ENCODE peak calls at places on chromosome 3, in seven cellular contexts. B, R, X, M, O, G and P are unnamed samples.

GRCh38 chr3:106806964-106807363 is 570.3 kb upstream of the CCDC54 start:
- DNase-seq in X (no peak), G (no peak), R (no peak), B (no peak), O (no peak), M (no peak), P (no peak)

GRCh38 chr3:145244327-145244726 is 916.7 kb downstream of the PLOD2 start:
- DNase-seq in M (no peak), G (no peak), O (no peak), R (no peak), B (no peak), X (no peak), P (no peak)

GRCh38 chr3:47473391-47473790 is 2.4 kb downstream of the SCAP start:
- DNase-seq in R (peak), O (no peak), X (no peak), M (no peak), G (no peak), B (no peak), P (no peak)

GRCh38 chr3:72820405-72820804 is 27.8 kb downstream of the SHQ1 start:
- DNase-seq in G (peak), M (no peak), O (peak), B (no peak), R (peak), X (peak), P (peak)

GRCh38 chr3:30084971-30085403 is 521.4 kb upstream of the TGFBR2 start:
- DNase-seq in B (no peak), X (no peak), R (no peak), G (no peak), O (peak), M (no peak), P (no peak)

GRCh38 chr3:42651248-42652091 is 2.0 kb upstream of the ZBTB47 start:
- DNase-seq in G (no peak), O (no peak), B (no peak), M (no peak), R (peak), X (no peak), P (no peak)

GRCh38 chr3:126960604-126960995 is 22.3 kb upstream of the PLXNA1 start:
- DNase-seq in O (no peak), M (peak), B (no peak), G (no peak), R (peak), X (peak), P (no peak)

GRCh38 chr3:52527039-52527731 is 6.5 kb downstream of the NT5DC2 start:
- DNase-seq in G (no peak), B (no peak), M (peak), R (peak), X (no peak), O (no peak), P (no peak)

GRCh38 chr3:134483195-134483890 is 2.4 kb downstream of the ANAPC13 start:
- DNase-seq in X (no peak), G (no peak), O (peak), M (no peak), R (no peak), B (no peak), P (no peak)

GRCh38 chr3:74445541-74445940 is 168.9 kb downstream of the CNTN3 start:
- DNase-seq in G (no peak), X (no peak), B (no peak), O (no peak), R (no peak), M (no peak), P (no peak)

GRCh38 chr3:129834580-129834979 is 58.9 kb downstream of the TMCC1 start:
- DNase-seq in G (no peak), O (no peak), R (no peak), X (no peak), M (no peak), B (no peak), P (no peak)

GRCh38 chr3:195553268-195553667 is 10.1 kb upstream of the PPP1R2 start:
- DNase-seq in X (no peak), R (no peak), O (no peak), G (no peak), B (no peak), M (no peak), P (no peak)

GRCh38 chr3:45453887-45454286 is 65.5 kb downstream of the LARS2 start:
- DNase-seq in M (no peak), G (no peak), O (no peak), X (no peak), R (no peak), B (no peak), P (no peak)

GRCh38 chr3:112407214-112407887 is 74.4 kb downstream of the CD200 start:
- DNase-seq in G (no peak), X (no peak), R (no peak), B (no peak), M (no peak), O (no peak), P (no peak)

GRCh38 chr3:192825657-192826200 is 91.9 kb downstream of the MB21D2 start:
- DNase-seq in G (no peak), X (no peak), R (no peak), M (no peak), B (peak), O (peak), P (no peak)

GRCh38 chr3:153210660-153211059 is 48.6 kb downstream of the RAP2B start:
- DNase-seq in B (no peak), X (no peak), O (no peak), G (no peak), M (no peak), R (no peak), P (no peak)

GRCh38 chr3:53236112-53236841 is 19.5 kb downstream of the TKT start:
- DNase-seq in G (peak), M (peak), B (peak), O (peak), R (peak), X (peak), P (peak)

GRCh38 chr3:127059032-127059560 is 76.2 kb downstream of the PLXNA1 start:
- DNase-seq in X (no peak), R (no peak), B (no peak), G (no peak), M (no peak), O (no peak), P (no peak)

GRCh38 chr3:37949866-37950265 is 40.7 kb upstream of the VILL start:
- DNase-seq in B (no peak), X (no peak), O (no peak), M (no peak), R (no peak), G (no peak), P (no peak)

GRCh38 chr3:156449712-156450574 is 105.0 kb downstream of the SSR3 start:
- DNase-seq in R (peak), M (no peak), G (no peak), O (peak), B (peak), X (no peak), P (peak)

GRCh38 chr3:60017631-60018030 is 967.8 kb upstream of the CFAP20DC start:
- DNase-seq in B (no peak), X (no peak), M (no peak), O (no peak), R (no peak), G (no peak), P (no peak)

GRCh38 chr3:125440559-125440955 is 65.4 kb upstream of the ZNF148 start:
- DNase-seq in G (peak), R (no peak), B (peak), M (no peak), O (no peak), X (no peak), P (peak)

GRCh38 chr3:155549087-155549486 is 195.8 kb downstream of the PLCH1 start:
- DNase-seq in B (no peak), O (no peak), G (no peak), X (no peak), M (no peak), R (no peak), P (no peak)

GRCh38 chr3:30747771-30748281 is 141.4 kb downstream of the TGFBR2 start:
- DNase-seq in G (no peak), X (no peak), B (peak), R (no peak), M (no peak), O (peak), P (no peak)

GRCh38 chr3:171569571-171570132 is 109.4 kb upstream of the TNIK start:
- DNase-seq in R (no peak), G (no peak), O (no peak), X (no peak), B (peak), M (no peak), P (no peak)

GRCh38 chr3:74617786-74618185 is 3.3 kb upstream of the CNTN3 start:
- DNase-seq in M (no peak), X (no peak), R (no peak), G (no peak), B (no peak), O (no peak), P (no peak)

GRCh38 chr3:105791134-105791533 is 77.7 kb downstream of the CBLB start:
- DNase-seq in X (no peak), R (no peak), B (no peak), O (no peak), G (no peak), M (peak), P (no peak)

GRCh38 chr3:89440351-89440750 is 332.9 kb downstream of the EPHA3 start:
- DNase-seq in B (no peak), X (no peak), O (no peak), G (no peak), M (no peak), R (no peak), P (no peak)

GRCh38 chr3:180416111-180416541 is 185.8 kb upstream of the TTC14 start:
- DNase-seq in O (no peak), M (no peak), B (no peak), R (no peak), G (no peak), X (no peak), P (no peak)

GRCh38 chr3:62252614-62253147 is 120.7 kb downstream of the FEZF2 start:
- DNase-seq in M (no peak), B (no peak), O (no peak), G (no peak), R (peak), X (no peak), P (no peak)

GRCh38 chr3:119279101-119279554 is 15.1 kb upstream of the ARHGAP31 start:
- DNase-seq in M (peak), G (peak), O (peak), X (peak), B (peak), R (no peak), P (no peak)

GRCh38 chr3:10354373-10355015 is 33.6 kb upstream of the SEC13 start:
- DNase-seq in M (no peak), O (no peak), G (no peak), B (no peak), R (no peak), X (no peak), P (no peak)

GRCh38 chr3:31077826-31078225 is 183.4 kb upstream of the GADL1 start:
- DNase-seq in B (no peak), R (no peak), G (no peak), M (no peak), O (peak), X (no peak), P (no peak)

GRCh38 chr3:120095226-120096165 is 1.2 kb upstream of the GSK3B start:
- DNase-seq in B (peak), G (peak), M (peak), R (peak), O (peak), X (peak), P (peak)

GRCh38 chr3:110710605-110711004 is 361.0 kb upstream of the NECTIN3 start:
- DNase-seq in G (peak), R (no peak), M (no peak), X (no peak), O (no peak), B (no peak), P (no peak)

GRCh38 chr3:154730221-154730620 is 300.2 kb upstream of the GPR149 start:
- DNase-seq in M (no peak), O (no peak), X (no peak), G (no peak), B (no peak), R (no peak), P (peak)

GRCh38 chr3:184227481-184227935 is 1.9 kb upstream of the VWA5B2 start:
- DNase-seq in B (peak), R (no peak), O (peak), M (no peak), X (no peak), G (peak), P (peak)

GRCh38 chr3:108298056-108298455 is 1.7 kb downstream of the HHLA2 start:
- DNase-seq in B (no peak), M (no peak), O (no peak), G (no peak), R (no peak), X (no peak), P (no peak)
- TF ChIP-seq POLR2A in B (no peak), M (no peak), O (no peak), G (no peak), R (no peak), X (no peak), P (no peak)

GRCh38 chr3:190862209-190863118 is at the start of gene GMNC:
- DNase-seq in R (peak), X (peak), B (peak), M (peak), O (peak), G (peak), P (peak)
- H3K27ac ChIP-seq in R (no peak), X (peak), B (peak), M (peak), O (no peak), G (peak), P (no peak)

GRCh38 chr3:132722165-132723023 is at the start of gene NPHP3:
- DNase-seq in X (peak), G (peak), B (peak), O (peak), R (peak), M (peak), P (peak)

GRCh38 chr3:132723551-132723950 is 1.3 kb upstream of the NPHP3 start:
- DNase-seq in O (no peak), B (no peak), M (no peak), X (no peak), R (no peak), G (no peak), P (no peak)

GRCh38 chr3:132721479-132722164 is 587 bp downstream of the NPHP3 start:
- DNase-seq in R (peak), O (no peak), B (peak), X (peak), G (peak), M (peak), P (peak)

GRCh38 chr3:132726341-132726823 is 4.2 kb upstream of the NPHP3 start:
- DNase-seq in O (peak), X (no peak), B (peak), R (no peak), G (no peak), M (no peak), P (no peak)

GRCh38 chr3:132723024-132723462 is 834 bp upstream of the NPHP3 start:
- DNase-seq in M (no peak), B (no peak), X (no peak), G (no peak), R (no peak), O (no peak), P (no peak)
- TF ChIP-seq POLR2A in M (no peak), B (peak), X (peak), G (no peak), R (no peak), O (peak), P (no peak)

GRCh38 chr3:19151171-19151570 is 2.9 kb downstream of the KCNH8 start:
- DNase-seq in O (no peak), X (no peak), G (no peak), R (no peak), M (no peak), B (no peak), P (no peak)
- H3K27ac ChIP-seq in O (no peak), X (no peak), G (no peak), R (no peak), M (no peak), B (no peak), P (no peak)

GRCh38 chr3:161221881-161222600 is 930 bp downstream of the NMD3 start:
- DNase-seq in B (peak), M (no peak), G (no peak), O (peak), X (no peak), R (peak), P (peak)

GRCh38 chr3:161217496-161217895 is 3.6 kb upstream of the NMD3 start:
- DNase-seq in R (no peak), O (no peak), B (peak), X (peak), M (no peak), G (no peak), P (no peak)

GRCh38 chr3:161219495-161219894 is 1.6 kb upstream of the NMD3 start:
- DNase-seq in G (no peak), X (no peak), R (no peak), M (no peak), B (no peak), O (no peak), P (no peak)

GRCh38 chr3:161222662-161223061 is 1.6 kb downstream of the NMD3 start:
- DNase-seq in B (no peak), O (peak), G (no peak), M (no peak), X (no peak), R (no peak), P (no peak)

DNA sequence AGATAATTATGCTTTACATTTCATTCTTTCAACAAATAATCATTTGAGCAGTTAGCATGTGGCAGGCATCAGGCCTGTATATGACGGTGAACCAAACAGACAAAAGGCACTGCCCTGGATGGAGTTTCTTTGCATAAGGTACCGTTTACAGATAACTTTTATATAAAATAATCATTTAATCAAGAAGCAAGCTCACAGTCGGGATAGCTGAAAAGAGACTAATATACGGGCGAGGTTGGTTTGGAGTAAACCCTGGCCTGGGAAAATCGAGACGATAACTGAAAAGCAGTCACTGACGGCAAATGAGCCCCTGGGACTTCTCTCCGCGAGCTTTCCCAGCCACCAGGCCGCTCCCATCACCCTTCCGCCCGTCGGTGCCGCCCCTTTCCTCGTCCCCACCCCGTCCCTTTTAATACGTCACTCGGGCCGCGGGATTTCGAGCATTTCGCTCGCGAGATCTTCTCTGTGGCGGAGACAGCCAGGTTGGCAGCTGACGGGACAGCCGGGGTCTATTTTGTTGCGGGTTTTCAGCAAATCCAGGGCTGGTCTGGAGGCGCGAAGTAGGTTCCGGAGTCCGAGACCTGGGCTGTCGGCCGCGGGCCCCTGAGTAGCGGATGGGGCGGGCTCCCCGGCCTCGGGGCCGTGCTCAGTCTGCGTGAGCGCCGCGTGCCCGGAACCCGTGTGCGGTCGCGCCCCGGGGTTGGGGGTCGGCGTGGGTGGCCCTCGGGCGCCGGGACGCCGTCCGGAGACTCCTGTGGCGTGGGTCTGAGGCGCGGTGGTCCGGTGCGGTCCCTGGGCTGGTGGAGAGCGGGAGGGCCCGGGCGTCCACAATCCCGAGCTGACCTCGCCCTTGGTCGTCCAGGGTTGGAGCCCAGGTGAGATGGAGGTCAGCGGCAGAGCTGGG is at the start of gene NMD3:
- DNase-seq in M (peak), R (peak), G (peak), X (peak), O (peak), B (peak), P (peak)
- TF ChIP-seq POLR2A in M (peak), R (peak), G (peak), X (peak), O (peak), B (peak), P (no peak)

DNA sequence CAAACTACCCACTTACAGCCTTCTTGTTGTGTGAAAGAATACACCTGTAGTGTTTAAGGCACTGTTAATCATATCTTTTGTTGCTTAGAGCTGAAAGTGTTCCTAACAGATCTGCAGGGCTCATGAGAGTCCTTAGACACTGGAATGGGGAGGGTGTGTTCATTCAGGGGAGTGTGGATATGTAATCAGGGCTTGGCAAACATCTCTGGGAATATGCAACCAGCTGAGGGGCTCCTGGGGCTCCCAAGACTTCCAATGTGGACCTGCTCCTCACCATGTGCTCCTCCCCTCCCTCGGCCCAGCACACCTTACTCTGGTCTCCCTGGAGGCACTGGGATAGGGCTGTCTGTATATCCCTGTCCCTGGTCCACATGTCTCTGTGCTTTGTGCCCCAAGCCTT is 30.3 kb upstream of the MFSD1 start:
- DNase-seq in B (peak), G (no peak), R (no peak), X (no peak), O (no peak), M (no peak), P (no peak)
- H3K27ac ChIP-seq in B (peak), G (no peak), R (no peak), X (no peak), O (no peak), M (no peak), P (no peak)

DNA sequence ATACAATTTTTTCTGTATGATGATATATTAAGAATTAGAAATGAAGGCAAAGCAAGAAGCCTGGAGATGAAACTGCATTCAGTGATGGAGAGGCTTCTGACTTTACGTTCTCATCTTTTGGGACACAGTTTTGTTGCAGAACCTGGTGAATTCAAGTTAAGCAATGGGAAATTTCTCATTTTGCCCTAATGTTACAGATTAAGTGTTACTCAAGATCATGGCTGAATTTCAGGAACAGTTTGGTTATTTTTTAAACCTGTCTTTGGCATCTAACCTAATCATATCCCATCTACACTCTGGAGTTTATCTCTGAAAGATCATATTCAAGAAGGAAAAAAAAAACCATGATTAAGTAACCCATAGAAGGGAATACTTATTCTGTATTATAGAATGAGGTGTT is 6.0 kb downstream of the NIT2 start:
- DNase-seq in X (no peak), B (no peak), G (no peak), M (no peak), R (no peak), O (no peak), P (no peak)
- TF ChIP-seq POLR2A in X (no peak), B (no peak), G (no peak), M (no peak), R (no peak), O (no peak), P (no peak)